ENCODE peak calls at places on chromosomes 16 and 17, in nine cellular contexts. C, U, H, J, S, Y, D, R and I are unnamed samples.

GRCh38 chr16:48811478-48811877 is 201.5 kb upstream of the N4BP1 start:
- DNase-seq in C (no peak), S (no peak), Y (no peak), J (no peak), D (no peak), H (no peak), R (no peak), U (no peak), I (no peak)

GRCh38 chr17:12388206-12388605 is 277.5 kb upstream of the MYOCD start:
- DNase-seq in D (no peak), C (peak; percentile 20), H (no peak), R (no peak), U (no peak), J (no peak), S (no peak), Y (no peak), I (no peak)

GRCh38 chr16:72173997-72174396 is 2.0 kb upstream of the PMFBP1 start:
- DNase-seq in Y (no peak), S (no peak), H (no peak), D (no peak), U (no peak), C (peak; percentile 7), J (no peak), R (no peak), I (no peak)

GRCh38 chr16:71499775-71500364 is 10.7 kb upstream of the ZNF19 start:
- DNase-seq in H (peak; percentile 24), R (peak; percentile 54), S (no peak), J (peak; percentile 69), D (peak; percentile 59), Y (peak; percentile 13), U (peak; percentile 67), C (peak; percentile 59), I (peak; percentile 56)

GRCh38 chr17:17702821-17703607 is 21.8 kb downstream of the RAI1 start:
- DNase-seq in S (no peak), J (no peak), H (no peak), Y (no peak), D (no peak), U (no peak), R (no peak), C (no peak), I (no peak)

GRCh38 chr17:37299257-37299985 is 76.4 kb upstream of the C17orf78 start:
- DNase-seq in S (no peak), J (no peak), C (peak; percentile 20), U (no peak), D (no peak), R (no peak), Y (no peak), H (no peak), I (no peak)

GRCh38 chr17:78125138-78125913 is 3.2 kb downstream of the TMC6 start:
- DNase-seq in C (no peak), S (no peak), R (no peak), D (no peak), H (no peak), J (peak; percentile 70), U (peak; percentile 58), Y (no peak), I (no peak)

GRCh38 chr16:84361546-84361945 is 6.8 kb upstream of the ATP2C2 start:
- DNase-seq in S (no peak), D (no peak), H (no peak), Y (no peak), J (no peak), C (no peak), U (no peak), R (no peak), I (no peak)

GRCh38 chr17:27315796-27316465 is 22.0 kb downstream of the WSB1 start:
- DNase-seq in C (no peak), H (no peak), Y (no peak), S (no peak), D (no peak), J (no peak), R (no peak), U (no peak), I (no peak)

GRCh38 chr17:21678451-21679081 is 13.8 kb upstream of the KCNJ18 start:
- DNase-seq in H (no peak), S (no peak), R (peak; percentile 52), D (no peak), Y (no peak), C (no peak), U (no peak), J (no peak), I (no peak)

GRCh38 chr17:55308613-55309332 is 44.0 kb downstream of the HLF start:
- DNase-seq in U (no peak), S (no peak), H (no peak), C (peak; percentile 20), D (no peak), Y (no peak), R (no peak), J (no peak), I (no peak)

GRCh38 chr16:23071202-23072083 is 77.8 kb downstream of the USP31 start:
- DNase-seq in H (no peak), J (no peak), D (peak; percentile 51), S (no peak), U (no peak), Y (peak; percentile 59), R (no peak), C (peak; percentile 79), I (peak; percentile 10)

GRCh38 chr17:51907041-51907440 is 251.5 kb downstream of the CA10 start:
- DNase-seq in J (no peak), Y (no peak), S (no peak), U (no peak), D (no peak), C (no peak), H (no peak), R (no peak), I (no peak)

GRCh38 chr17:17783121-17783824 is 53.5 kb downstream of the SREBF1 start:
- DNase-seq in D (peak; percentile 64), H (peak; percentile 40), J (peak; percentile 93), Y (peak; percentile 86), U (peak; percentile 80), S (no peak), C (peak; percentile 23), R (peak; percentile 86), I (peak; percentile 58)

DNA sequence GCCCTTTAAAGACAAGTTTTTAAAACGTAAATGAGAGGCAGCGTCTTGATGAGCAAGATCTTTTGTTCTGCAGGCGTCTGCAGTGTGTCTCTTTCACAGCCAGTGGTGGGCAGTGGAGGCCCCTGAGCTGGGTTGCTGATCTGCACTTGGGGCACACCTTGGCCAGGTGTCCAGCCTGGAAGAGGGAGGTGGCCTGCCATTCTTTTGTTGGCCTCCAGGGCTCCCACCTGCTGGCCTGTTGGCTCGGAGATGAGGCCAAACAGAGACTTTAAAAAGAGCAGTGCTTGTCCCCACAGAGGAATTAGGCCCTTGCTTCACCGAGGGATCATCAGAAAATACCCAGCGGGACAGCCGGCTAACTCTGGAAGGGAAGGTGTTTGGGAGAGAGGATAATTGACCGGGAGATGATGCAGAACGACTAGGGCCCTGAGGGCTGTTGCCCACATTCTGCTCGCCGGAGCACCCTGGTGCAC is 145.9 kb upstream of the PLCG2 start:
- DNase-seq in H (no peak), U (no peak), J (no peak), Y (no peak), R (no peak), C (no peak), S (no peak), D (no peak), I (peak; percentile 11)
- TF ChIP-seq CTCF in H (peak; percentile 57), U (peak; percentile 62), J (no peak), Y (no peak), R (no peak), C (peak; percentile 18), S (no peak), D (no peak), I (peak; percentile 15)

GRCh38 chr17:72387969-72388368 is 267.1 kb downstream of the SOX9 start:
- DNase-seq in R (no peak), J (no peak), H (no peak), C (no peak), Y (no peak), D (no peak), S (no peak), U (no peak), I (no peak)

GRCh38 chr17:72387487-72387886 is 266.7 kb downstream of the SOX9 start:
- DNase-seq in H (no peak), S (no peak), J (no peak), Y (no peak), R (no peak), D (peak; percentile 87), U (no peak), C (no peak), I (peak; percentile 91)

GRCh38 chr17:72390675-72391501 is 270.1 kb downstream of the SOX9 start:
- DNase-seq in C (peak; percentile 91), R (no peak), U (no peak), D (peak; percentile 74), J (no peak), S (no peak), H (no peak), Y (no peak), I (peak; percentile 42)

GRCh38 chr17:72386619-72387237 is 265.9 kb downstream of the SOX9 start:
- DNase-seq in C (no peak), S (no peak), D (no peak), R (no peak), H (no peak), U (no peak), Y (no peak), J (no peak), I (peak; percentile 79)

GRCh38 chr17:72388765-72389473 is 268.1 kb downstream of the SOX9 start:
- DNase-seq in Y (no peak), C (peak; percentile 64), H (no peak), U (no peak), D (peak; percentile 64), R (no peak), S (no peak), J (peak; percentile 20), I (peak; percentile 95)
- TF ChIP-seq CTCF in Y (no peak), C (peak; percentile 20), H (no peak), U (no peak), D (no peak), R (no peak), S (no peak), J (peak; percentile 27), I (peak; percentile 23)

DNA sequence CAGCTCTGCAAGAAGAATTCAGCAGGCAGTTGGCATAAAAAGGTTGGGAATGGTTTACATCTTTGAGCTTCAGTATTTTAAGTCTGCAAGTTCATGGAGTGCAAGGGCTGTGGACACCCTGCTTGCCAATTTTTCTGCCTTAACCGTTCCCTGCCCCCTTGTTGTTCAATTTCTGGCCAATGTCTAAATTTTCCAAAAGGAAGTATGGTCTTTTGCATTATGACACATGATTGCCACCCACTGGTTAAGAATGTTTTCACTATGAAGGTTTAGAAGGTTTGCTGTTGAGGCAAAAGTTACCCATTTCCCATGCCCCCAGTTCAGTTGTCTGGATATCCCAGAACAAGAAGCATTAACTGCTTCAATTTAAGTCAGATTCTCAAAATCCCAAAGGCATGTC is 441.9 kb downstream of the CDH13 start:
- DNase-seq in J (no peak), R (no peak), S (no peak), H (no peak), U (no peak), Y (no peak), D (no peak), C (no peak), I (peak; percentile 16)
- TF ChIP-seq CTCF in J (peak; percentile 12), R (no peak), S (no peak), H (no peak), U (no peak), Y (peak; percentile 60), D (no peak), C (no peak), I (peak; percentile 20)

DNA sequence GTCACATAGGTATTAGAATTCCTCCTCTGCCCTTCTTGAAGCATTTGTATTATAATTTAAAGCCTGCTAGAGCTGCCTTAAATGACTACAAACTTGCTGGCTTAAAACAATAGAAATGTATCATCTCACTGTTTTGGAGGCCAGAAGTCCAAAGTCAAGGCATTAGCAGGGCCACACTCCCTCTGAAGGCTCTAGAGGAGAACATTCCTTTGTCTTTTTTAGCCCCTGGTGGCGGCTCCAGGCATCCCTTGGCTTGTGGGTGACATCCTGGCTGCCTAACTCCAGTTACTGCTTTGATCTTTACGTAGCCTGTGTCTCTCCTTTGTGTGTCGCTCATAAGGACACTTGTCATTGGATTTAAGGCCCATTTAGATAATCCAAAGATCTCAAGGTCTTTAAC is 186.6 kb upstream of the SALL1 start:
- DNase-seq in S (no peak), U (no peak), C (no peak), H (no peak), Y (no peak), J (no peak), R (no peak), D (no peak), I (peak; percentile 5)
- TF ChIP-seq CTCF in S (no peak), U (no peak), C (no peak), H (peak; percentile 46), Y (no peak), J (no peak), R (no peak), D (no peak), I (no peak)